ENCODE peak calls at places on chromosomes 3 and 15, in six cellular contexts. X is HepG2, K is ovary, T is transverse colon, Z is stomach, O is K562. I is an unnamed sample.

GRCh38 chr3:8319935-8320634 is 181.5 kb upstream of the LMCD1 start:
- DNase-seq in X (no peak), K (no peak), T (no peak), Z (no peak), O (no peak), I (no peak)

GRCh38 chr3:53796161-53796560 is 50.1 kb downstream of the CHDH start:
- DNase-seq in X (no peak), K (no peak), T (peak; percentile 31), Z (peak; percentile 47), O (no peak), I (no peak)

GRCh38 chr3:187520027-187520945 is 149.9 kb downstream of the SST start:
- DNase-seq in X (no peak), K (peak; percentile 25), T (no peak), Z (no peak), O (no peak), I (peak; percentile 15)

GRCh38 chr3:122679467-122680291 is 960 bp upstream of the PARP14 start:
- DNase-seq in X (no peak), K (peak; percentile 41), T (peak; percentile 38), Z (peak; percentile 36), O (peak; percentile 39), I (no peak)

GRCh38 chr15:78675206-78675605 is 34.2 kb upstream of the CHRNB4 start:
- DNase-seq in X (no peak), K (no peak), T (no peak), Z (no peak), O (no peak), I (no peak)

GRCh38 chr3:85785766-85786165 is 827.0 kb downstream of the CADM2 start:
- DNase-seq in X (no peak), K (no peak), T (no peak), Z (no peak), O (no peak), I (no peak)

GRCh38 chr3:171898192-171898591 is 55.0 kb downstream of the TMEM212 start:
- DNase-seq in X (no peak), K (no peak), T (no peak), Z (no peak), O (no peak), I (no peak)

GRCh38 chr3:46001178-46001577 is 5.6 kb upstream of the FYCO1 start:
- DNase-seq in X (no peak), K (no peak), T (no peak), Z (no peak), O (no peak), I (no peak)

GRCh38 chr3:39050020-39050419 is 1.7 kb downstream of the SCN11A start:
- DNase-seq in X (no peak), K (no peak), T (no peak), Z (no peak), O (no peak), I (no peak)

GRCh38 chr3:39056151-39056550 is 4.3 kb downstream of the WDR48 start:
- DNase-seq in X (no peak), K (no peak), T (no peak), Z (no peak), O (no peak), I (no peak)

GRCh38 chr3:39052613-39053012 is 797 bp downstream of the WDR48 start:
- DNase-seq in X (no peak), K (no peak), T (no peak), Z (no peak), O (no peak), I (no peak)

GRCh38 chr3:39051649-39052557 is at the start of the genes SCN11A and WDR48:
- DNase-seq in X (peak; percentile 92), K (peak; percentile 96), T (peak; percentile 96), Z (peak; percentile 96), O (peak; percentile 91), I (peak; percentile 96)
- TF ChIP-seq EP300 in X (no peak), K (no peak), T (no peak), Z (peak; percentile 31), O (peak; percentile 34), I (peak; percentile 55)

DNA sequence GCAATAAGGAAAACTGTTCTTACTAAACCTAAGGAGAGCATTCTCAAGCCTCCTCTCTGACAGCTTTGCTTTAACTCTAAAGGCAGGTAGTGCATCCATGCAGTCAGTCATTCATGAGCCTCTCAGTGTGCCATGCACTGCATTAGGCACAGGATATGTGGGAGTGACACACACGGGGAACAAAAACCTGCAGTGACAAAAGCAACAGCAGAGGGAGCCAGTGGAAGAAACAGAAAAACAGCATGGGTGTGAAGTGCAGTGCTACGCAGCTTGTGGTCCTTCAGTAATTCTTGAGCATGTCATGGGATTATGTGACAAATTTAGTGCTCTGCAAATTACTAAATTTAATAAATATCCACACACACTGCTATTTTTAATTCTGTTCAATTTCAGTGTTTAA is 230.7 kb downstream of the BBX start:
- DNase-seq in X (peak; percentile 47), K (no peak), T (peak; percentile 29), Z (peak; percentile 35), O (no peak), I (peak; percentile 32)
- TF ChIP-seq CTCF in X (peak; percentile 76), K (no peak), T (peak; percentile 38), Z (peak; percentile 10), O (peak; percentile 31), I (peak; percentile 38)

GRCh38 chr15:45647828-45648227 is 13.0 kb downstream of the SQOR start:
- DNase-seq in X (no peak), K (no peak), T (no peak), Z (no peak), O (no peak), I (no peak)

GRCh38 chr15:45646220-45646619 is 11.4 kb downstream of the SQOR start:
- DNase-seq in X (no peak), K (no peak), T (no peak), Z (no peak), O (no peak), I (no peak)

GRCh38 chr15:45644437-45644836 is 9.6 kb downstream of the SQOR start:
- DNase-seq in X (no peak), K (no peak), T (no peak), Z (no peak), O (no peak), I (no peak)

GRCh38 chr15:45642203-45642932 is 7.5 kb downstream of the SQOR start:
- DNase-seq in X (no peak), K (no peak), T (no peak), Z (no peak), O (no peak), I (no peak)

DNA sequence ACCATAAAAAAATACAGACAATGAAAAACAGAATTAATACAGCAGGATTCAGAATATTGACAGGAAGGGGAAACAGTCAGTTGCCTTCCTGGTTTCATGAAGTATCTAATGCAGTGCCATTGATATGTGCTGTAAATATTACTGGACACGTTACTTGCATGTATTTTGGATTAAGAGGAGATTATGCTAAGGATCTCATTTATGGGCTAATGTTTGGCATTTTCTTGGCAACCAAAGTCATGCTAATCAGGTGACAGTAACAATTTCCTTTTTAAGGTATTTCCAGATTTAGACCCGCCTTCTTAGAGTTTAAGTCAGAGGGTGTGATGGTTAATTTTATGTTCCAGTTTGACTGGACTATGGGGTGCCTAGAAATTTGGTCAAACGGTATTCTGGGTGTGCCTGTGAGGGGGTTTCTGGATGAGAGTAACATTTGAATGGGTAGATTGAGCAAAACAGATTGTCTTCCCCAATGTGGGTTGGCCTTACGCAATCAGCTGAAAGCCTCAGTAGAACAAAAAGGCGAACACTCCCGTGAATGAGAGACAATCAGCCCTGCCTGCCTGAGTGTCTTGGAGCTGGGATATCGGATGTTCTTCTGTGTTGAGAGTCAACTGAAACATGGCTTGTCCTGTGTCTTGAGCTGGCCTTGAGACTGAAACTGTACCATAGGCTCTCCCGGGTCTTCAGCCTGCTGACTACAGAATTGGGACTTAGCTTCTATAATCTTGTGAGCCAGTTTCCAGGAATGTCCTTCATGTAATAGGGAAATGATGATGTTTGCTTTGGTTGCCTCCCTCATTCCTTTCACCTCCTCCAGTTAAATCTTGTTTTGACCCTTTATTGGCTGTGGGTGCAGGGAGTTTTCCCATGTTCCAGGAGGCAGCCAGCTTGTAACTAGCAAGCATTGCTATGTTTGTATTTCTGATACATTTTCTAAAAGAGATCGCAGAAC is 10.5 kb downstream of the SQOR start:
- DNase-seq in X (no peak), K (no peak), T (peak; percentile 59), Z (no peak), O (no peak), I (no peak)
- TF ChIP-seq EP300 in X (no peak), K (no peak), T (no peak), Z (no peak), O (no peak), I (no peak)

DNA sequence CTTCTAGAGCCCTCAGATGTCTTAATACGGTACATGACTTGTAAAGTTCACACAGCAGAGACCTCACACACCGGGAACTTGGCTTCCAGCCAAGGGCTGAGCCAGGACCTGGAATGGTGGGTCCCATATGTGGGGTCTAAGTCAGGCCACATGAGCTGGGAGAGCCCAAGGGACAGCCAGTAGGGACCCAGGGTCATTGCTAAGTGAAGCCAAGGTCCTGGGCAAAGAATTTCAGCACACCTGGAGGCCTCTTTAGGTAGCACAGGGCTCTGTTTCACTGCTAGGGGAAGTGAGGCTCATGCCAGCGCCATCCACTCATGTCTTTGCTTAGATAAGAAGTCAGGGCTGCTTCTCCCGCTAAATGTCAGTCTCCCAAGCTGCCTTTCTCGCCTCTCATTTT is 116.5 kb upstream of the TLE3 start:
- DNase-seq in X (no peak), K (no peak), T (no peak), Z (no peak), O (peak; percentile 23), I (no peak)
- TF ChIP-seq CTCF in X (no peak), K (no peak), T (no peak), Z (no peak), O (no peak), I (no peak)

DNA sequence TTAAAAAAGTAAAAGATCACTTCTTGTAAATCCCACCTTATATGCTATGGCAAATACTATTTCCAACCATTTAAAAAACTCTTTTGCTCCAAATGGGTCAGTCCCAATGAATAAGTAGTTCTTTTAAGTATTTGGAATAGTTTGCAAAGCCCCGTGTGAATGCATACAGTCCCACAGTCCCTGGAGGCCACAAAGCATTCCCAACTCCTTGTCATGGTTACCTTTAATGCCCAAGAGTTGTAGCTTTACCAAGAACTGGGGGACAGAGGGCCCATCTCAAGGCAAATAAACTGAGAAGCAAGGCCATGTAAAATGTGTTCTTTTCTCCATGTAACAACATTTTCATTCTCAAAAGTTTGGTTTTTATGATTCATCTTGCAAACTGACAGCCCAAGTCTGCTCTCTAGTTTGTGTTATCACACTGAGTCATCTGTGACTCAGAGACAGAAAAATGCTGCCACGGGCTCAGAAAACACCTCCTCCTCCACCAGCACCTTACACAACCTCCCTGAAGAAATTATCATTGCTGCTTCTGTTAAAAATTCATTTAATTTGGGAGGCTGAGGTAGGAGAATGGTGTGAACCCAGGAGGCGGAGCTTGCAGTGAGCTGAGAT is 336.2 kb downstream of the ERC2 start:
- DNase-seq in X (peak; percentile 47), K (no peak), T (no peak), Z (no peak), O (peak; percentile 10), I (no peak)
- TF ChIP-seq EP300 in X (no peak), K (no peak), T (no peak), Z (no peak), O (no peak), I (no peak)

DNA sequence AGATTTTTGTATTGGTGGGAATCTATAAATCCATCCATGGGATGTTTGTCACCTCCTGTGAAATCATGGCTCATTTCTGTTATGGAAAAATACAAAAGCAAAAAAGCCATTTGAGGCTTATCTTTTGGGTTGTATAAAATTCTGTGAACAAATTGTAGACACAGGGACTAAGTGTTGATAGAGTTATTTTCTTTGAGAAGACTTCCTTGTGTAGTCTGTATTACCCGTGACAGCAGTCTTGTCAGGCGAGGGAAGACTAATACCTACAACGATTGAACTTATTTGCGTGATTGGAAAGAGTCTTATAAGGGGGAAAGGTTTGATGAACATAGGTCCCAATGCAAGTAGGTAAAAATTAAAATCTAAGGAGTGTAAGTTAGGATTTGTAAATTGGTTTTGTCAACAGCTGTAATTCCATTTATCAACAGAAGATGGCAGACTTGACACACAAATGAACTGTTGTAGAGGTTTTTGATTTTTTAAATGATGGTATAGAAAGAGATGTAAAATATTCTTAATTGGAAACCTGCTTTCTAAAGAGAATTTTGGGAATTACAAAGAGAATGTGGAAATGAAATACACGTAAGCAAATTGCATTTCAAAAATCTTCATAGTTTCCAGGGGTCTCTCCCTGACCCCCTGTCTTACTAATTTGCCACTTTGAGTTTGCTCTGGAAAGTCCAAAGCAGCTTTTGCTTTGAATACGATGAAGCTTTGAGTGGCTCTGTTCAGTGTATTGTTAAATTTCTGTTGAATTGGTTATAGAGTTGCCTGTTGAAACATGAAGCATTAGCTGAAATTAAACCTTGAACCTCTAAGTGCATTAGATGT is 33.2 kb downstream of the SLC25A26 start:
- DNase-seq in X (peak; percentile 23), K (no peak), T (no peak), Z (no peak), O (peak; percentile 9), I (no peak)
- TF ChIP-seq CTCF in X (peak; percentile 55), K (peak; percentile 33), T (peak; percentile 77), Z (peak; percentile 56), O (peak; percentile 46), I (peak; percentile 77)

I was measured in tibial nerve.